ENCODE peak calls at places on chromosomes 3 and 15, in seven cellular contexts. C is stimulated activated naive CD8-positive, alpha-beta T cell treated with anti-CD3 and anti-CD28 coated beads, Interleukin-15, amount 100 ng/mL, for 72 hours; U is left cardiac atrium; T is ovary; K is cardiac fibroblast; L is activated naive CD8-positive, alpha-beta T cell treated with anti-CD3 and anti-CD28 coated beads, Interleukin-2, amount 50 U/mL, for 24 hours; D is H9. E is an unnamed sample.

GRCh38 chr15:38069001-38069400 is 134.6 kb downstream of the TMCO5A start:
- DNase-seq in D (no peak), L (no peak), C (peak), T (no peak), U (no peak), K (peak), E (peak)

GRCh38 chr3:129054605-129055104 is 5.9 kb upstream of the GP9 start:
- DNase-seq in D (no peak), U (no peak), K (no peak), L (no peak), T (no peak), C (no peak), E (no peak)

GRCh38 chr15:96290679-96291078 is 39.8 kb upstream of the NR2F2 start:
- DNase-seq in K (no peak), T (no peak), C (no peak), U (no peak), L (no peak), D (no peak), E (no peak)

GRCh38 chr3:78610462-78611125 is 1157.2 kb downstream of the ROBO1 start:
- DNase-seq in U (no peak), L (no peak), T (no peak), D (no peak), K (peak), C (no peak), E (no peak)

GRCh38 chr15:33066584-33066983 is 127.9 kb downstream of the FMN1 start:
- DNase-seq in U (no peak), K (no peak), C (no peak), D (no peak), L (no peak), T (no peak), E (no peak)

GRCh38 chr3:114179575-114179974 is 723 bp upstream of the DRD3 start:
- DNase-seq in D (peak), K (peak), L (no peak), T (no peak), C (no peak), U (no peak), E (no peak)

GRCh38 chr3:58432905-58433304 is 727 bp downstream of the PDHB start:
- DNase-seq in U (no peak), L (no peak), T (no peak), D (no peak), K (no peak), C (no peak), E (no peak)

GRCh38 chr3:114649331-114649730 is 355.5 kb downstream of the TIGIT start:
- DNase-seq in C (no peak), L (no peak), U (no peak), K (peak), T (no peak), D (no peak), E (no peak)

GRCh38 chr15:43183270-43183669 is 1.9 kb upstream of the CCNDBP1 start:
- DNase-seq in C (no peak), K (no peak), D (no peak), L (no peak), U (no peak), T (no peak), E (no peak)